ENCODE peak calls at places on chromosomes 7 and 10, in ten cellular contexts. One of them, this sample, is unnamed.

GRCh38 chr7:1223196-1224092 is 9.2 kb upstream of the UNCX start:
- DNase-seq in lower lobe of right lung: no peak
- DNase-seq in hepatic stellate cell: no peak
- DNase-seq in activated naive CD8-positive, alpha-beta T cell treated with anti-CD3 and anti-CD28 coated beads, Interleukin-2, amount 50 U/mL, for 16 hours: no peak
- DNase-seq in AG09319: no peak
- DNase-seq in naive B cell: no peak
- DNase-seq in stimulated activated CD4-positive, alpha-beta T cell treated with anti-CD3 and anti-CD28 coated beads, Interleukin-4, amount 100 ng/mL, for 4 hours: no peak
- DNase-seq in SK-N-DZ: no peak
- DNase-seq in OCI-LY7: peak
- DNase-seq in GM19239: no peak
- DNase-seq in this sample: no peak

GRCh38 chr7:26857534-26858228 is 6.7 kb downstream of the SKAP2 start:
- DNase-seq in lower lobe of right lung: peak
- DNase-seq in hepatic stellate cell: no peak
- DNase-seq in activated naive CD8-positive, alpha-beta T cell treated with anti-CD3 and anti-CD28 coated beads, Interleukin-2, amount 50 U/mL, for 16 hours: no peak
- DNase-seq in AG09319: no peak
- DNase-seq in naive B cell: peak
- DNase-seq in stimulated activated CD4-positive, alpha-beta T cell treated with anti-CD3 and anti-CD28 coated beads, Interleukin-4, amount 100 ng/mL, for 4 hours: no peak
- DNase-seq in SK-N-DZ: no peak
- DNase-seq in OCI-LY7: no peak
- DNase-seq in GM19239: no peak
- DNase-seq in this sample: peak

GRCh38 chr10:95296764-95297163 is 6.0 kb upstream of the PDLIM1 start:
- DNase-seq in lower lobe of right lung: no peak
- DNase-seq in hepatic stellate cell: no peak
- DNase-seq in activated naive CD8-positive, alpha-beta T cell treated with anti-CD3 and anti-CD28 coated beads, Interleukin-2, amount 50 U/mL, for 16 hours: no peak
- DNase-seq in AG09319: no peak
- DNase-seq in naive B cell: no peak
- DNase-seq in stimulated activated CD4-positive, alpha-beta T cell treated with anti-CD3 and anti-CD28 coated beads, Interleukin-4, amount 100 ng/mL, for 4 hours: no peak
- DNase-seq in SK-N-DZ: no peak
- DNase-seq in OCI-LY7: no peak
- DNase-seq in GM19239: no peak
- DNase-seq in this sample: no peak

GRCh38 chr10:12412671-12413368 is 63.5 kb downstream of the CAMK1D start:
- DNase-seq in lower lobe of right lung: no peak
- DNase-seq in hepatic stellate cell: no peak
- DNase-seq in activated naive CD8-positive, alpha-beta T cell treated with anti-CD3 and anti-CD28 coated beads, Interleukin-2, amount 50 U/mL, for 16 hours: no peak
- DNase-seq in AG09319: no peak
- DNase-seq in naive B cell: no peak
- DNase-seq in stimulated activated CD4-positive, alpha-beta T cell treated with anti-CD3 and anti-CD28 coated beads, Interleukin-4, amount 100 ng/mL, for 4 hours: peak
- DNase-seq in SK-N-DZ: no peak
- DNase-seq in OCI-LY7: no peak
- DNase-seq in GM19239: no peak
- DNase-seq in this sample: no peak

GRCh38 chr10:111076682-111077661 is at the start of gene ADRA2A:
- DNase-seq in lower lobe of right lung: peak
- DNase-seq in hepatic stellate cell: peak
- DNase-seq in activated naive CD8-positive, alpha-beta T cell treated with anti-CD3 and anti-CD28 coated beads, Interleukin-2, amount 50 U/mL, for 16 hours: no peak
- DNase-seq in AG09319: no peak
- DNase-seq in naive B cell: no peak
- DNase-seq in stimulated activated CD4-positive, alpha-beta T cell treated with anti-CD3 and anti-CD28 coated beads, Interleukin-4, amount 100 ng/mL, for 4 hours: no peak
- DNase-seq in SK-N-DZ: peak
- DNase-seq in OCI-LY7: no peak
- DNase-seq in GM19239: no peak
- DNase-seq in this sample: peak

GRCh38 chr10:57333880-57334279 is 933.8 kb downstream of the IPMK start:
- DNase-seq in lower lobe of right lung: no peak
- DNase-seq in hepatic stellate cell: no peak
- DNase-seq in activated naive CD8-positive, alpha-beta T cell treated with anti-CD3 and anti-CD28 coated beads, Interleukin-2, amount 50 U/mL, for 16 hours: no peak
- DNase-seq in AG09319: no peak
- DNase-seq in naive B cell: no peak
- DNase-seq in stimulated activated CD4-positive, alpha-beta T cell treated with anti-CD3 and anti-CD28 coated beads, Interleukin-4, amount 100 ng/mL, for 4 hours: no peak
- DNase-seq in SK-N-DZ: no peak
- DNase-seq in OCI-LY7: no peak
- DNase-seq in GM19239: no peak
- DNase-seq in this sample: no peak

GRCh38 chr10:102644066-102644645 is at the start of gene TRIM8:
- DNase-seq in lower lobe of right lung: peak
- DNase-seq in hepatic stellate cell: no peak
- DNase-seq in activated naive CD8-positive, alpha-beta T cell treated with anti-CD3 and anti-CD28 coated beads, Interleukin-2, amount 50 U/mL, for 16 hours: no peak
- DNase-seq in AG09319: no peak
- DNase-seq in naive B cell: peak
- DNase-seq in stimulated activated CD4-positive, alpha-beta T cell treated with anti-CD3 and anti-CD28 coated beads, Interleukin-4, amount 100 ng/mL, for 4 hours: peak
- DNase-seq in SK-N-DZ: peak
- DNase-seq in OCI-LY7: peak
- DNase-seq in GM19239: no peak
- DNase-seq in this sample: peak

GRCh38 chr7:47571355-47572100 is 10.4 kb downstream of the TNS3 start:
- DNase-seq in lower lobe of right lung: peak
- DNase-seq in hepatic stellate cell: peak
- DNase-seq in activated naive CD8-positive, alpha-beta T cell treated with anti-CD3 and anti-CD28 coated beads, Interleukin-2, amount 50 U/mL, for 16 hours: no peak
- DNase-seq in AG09319: peak
- DNase-seq in naive B cell: peak
- DNase-seq in stimulated activated CD4-positive, alpha-beta T cell treated with anti-CD3 and anti-CD28 coated beads, Interleukin-4, amount 100 ng/mL, for 4 hours: no peak
- DNase-seq in SK-N-DZ: no peak
- DNase-seq in OCI-LY7: no peak
- DNase-seq in GM19239: no peak
- DNase-seq in this sample: peak

GRCh38 chr10:3803884-3804741 is 19.1 kb upstream of the KLF6 start:
- DNase-seq in lower lobe of right lung: no peak
- DNase-seq in hepatic stellate cell: no peak
- DNase-seq in activated naive CD8-positive, alpha-beta T cell treated with anti-CD3 and anti-CD28 coated beads, Interleukin-2, amount 50 U/mL, for 16 hours: no peak
- DNase-seq in AG09319: no peak
- DNase-seq in naive B cell: no peak
- DNase-seq in stimulated activated CD4-positive, alpha-beta T cell treated with anti-CD3 and anti-CD28 coated beads, Interleukin-4, amount 100 ng/mL, for 4 hours: peak
- DNase-seq in SK-N-DZ: no peak
- DNase-seq in OCI-LY7: peak
- DNase-seq in GM19239: no peak
- DNase-seq in this sample: no peak

GRCh38 chr7:112286294-112287086 is 80.0 kb downstream of the ZNF277 start:
- DNase-seq in lower lobe of right lung: no peak
- DNase-seq in hepatic stellate cell: no peak
- DNase-seq in activated naive CD8-positive, alpha-beta T cell treated with anti-CD3 and anti-CD28 coated beads, Interleukin-2, amount 50 U/mL, for 16 hours: no peak
- DNase-seq in AG09319: no peak
- DNase-seq in naive B cell: no peak
- DNase-seq in stimulated activated CD4-positive, alpha-beta T cell treated with anti-CD3 and anti-CD28 coated beads, Interleukin-4, amount 100 ng/mL, for 4 hours: no peak
- DNase-seq in SK-N-DZ: no peak
- DNase-seq in OCI-LY7: peak
- DNase-seq in GM19239: no peak
- DNase-seq in this sample: no peak

GRCh38 chr7:23334482-23335056 is 35.4 kb downstream of the MALSU1 start:
- DNase-seq in lower lobe of right lung: no peak
- DNase-seq in hepatic stellate cell: peak
- DNase-seq in activated naive CD8-positive, alpha-beta T cell treated with anti-CD3 and anti-CD28 coated beads, Interleukin-2, amount 50 U/mL, for 16 hours: no peak
- DNase-seq in AG09319: peak
- DNase-seq in naive B cell: no peak
- DNase-seq in stimulated activated CD4-positive, alpha-beta T cell treated with anti-CD3 and anti-CD28 coated beads, Interleukin-4, amount 100 ng/mL, for 4 hours: no peak
- DNase-seq in SK-N-DZ: no peak
- DNase-seq in OCI-LY7: no peak
- DNase-seq in GM19239: no peak
- DNase-seq in this sample: no peak

GRCh38 chr10:64277536-64277935 is 756.3 kb downstream of the REEP3 start:
- DNase-seq in lower lobe of right lung: no peak
- DNase-seq in hepatic stellate cell: no peak
- DNase-seq in activated naive CD8-positive, alpha-beta T cell treated with anti-CD3 and anti-CD28 coated beads, Interleukin-2, amount 50 U/mL, for 16 hours: no peak
- DNase-seq in AG09319: no peak
- DNase-seq in naive B cell: no peak
- DNase-seq in stimulated activated CD4-positive, alpha-beta T cell treated with anti-CD3 and anti-CD28 coated beads, Interleukin-4, amount 100 ng/mL, for 4 hours: no peak
- DNase-seq in SK-N-DZ: no peak
- DNase-seq in OCI-LY7: no peak
- DNase-seq in GM19239: no peak
- DNase-seq in this sample: no peak

GRCh38 chr7:158559356-158559755 is 28.3 kb downstream of the PTPRN2 start:
- DNase-seq in lower lobe of right lung: no peak
- DNase-seq in hepatic stellate cell: no peak
- DNase-seq in activated naive CD8-positive, alpha-beta T cell treated with anti-CD3 and anti-CD28 coated beads, Interleukin-2, amount 50 U/mL, for 16 hours: no peak
- DNase-seq in AG09319: no peak
- DNase-seq in naive B cell: no peak
- DNase-seq in stimulated activated CD4-positive, alpha-beta T cell treated with anti-CD3 and anti-CD28 coated beads, Interleukin-4, amount 100 ng/mL, for 4 hours: no peak
- DNase-seq in SK-N-DZ: no peak
- DNase-seq in OCI-LY7: no peak
- DNase-seq in GM19239: no peak
- DNase-seq in this sample: no peak

GRCh38 chr10:124560377-124560776 is 98.8 kb downstream of the LHPP start:
- DNase-seq in lower lobe of right lung: peak
- DNase-seq in hepatic stellate cell: peak
- DNase-seq in activated naive CD8-positive, alpha-beta T cell treated with anti-CD3 and anti-CD28 coated beads, Interleukin-2, amount 50 U/mL, for 16 hours: no peak
- DNase-seq in AG09319: no peak
- DNase-seq in naive B cell: no peak
- DNase-seq in stimulated activated CD4-positive, alpha-beta T cell treated with anti-CD3 and anti-CD28 coated beads, Interleukin-4, amount 100 ng/mL, for 4 hours: no peak
- DNase-seq in SK-N-DZ: no peak
- DNase-seq in OCI-LY7: no peak
- DNase-seq in GM19239: no peak
- DNase-seq in this sample: peak

GRCh38 chr7:134188311-134188710 is 61.2 kb downstream of the LRGUK start:
- DNase-seq in lower lobe of right lung: no peak
- DNase-seq in hepatic stellate cell: no peak
- DNase-seq in activated naive CD8-positive, alpha-beta T cell treated with anti-CD3 and anti-CD28 coated beads, Interleukin-2, amount 50 U/mL, for 16 hours: no peak
- DNase-seq in AG09319: no peak
- DNase-seq in naive B cell: no peak
- DNase-seq in stimulated activated CD4-positive, alpha-beta T cell treated with anti-CD3 and anti-CD28 coated beads, Interleukin-4, amount 100 ng/mL, for 4 hours: no peak
- DNase-seq in SK-N-DZ: no peak
- DNase-seq in OCI-LY7: no peak
- DNase-seq in GM19239: no peak
- DNase-seq in this sample: no peak

GRCh38 chr7:42244828-42245227 is 7.8 kb upstream of the GLI3 start:
- DNase-seq in lower lobe of right lung: no peak
- DNase-seq in hepatic stellate cell: peak
- DNase-seq in activated naive CD8-positive, alpha-beta T cell treated with anti-CD3 and anti-CD28 coated beads, Interleukin-2, amount 50 U/mL, for 16 hours: no peak
- DNase-seq in AG09319: no peak
- DNase-seq in naive B cell: no peak
- DNase-seq in stimulated activated CD4-positive, alpha-beta T cell treated with anti-CD3 and anti-CD28 coated beads, Interleukin-4, amount 100 ng/mL, for 4 hours: no peak
- DNase-seq in SK-N-DZ: no peak
- DNase-seq in OCI-LY7: no peak
- DNase-seq in GM19239: no peak
- DNase-seq in this sample: no peak